ENCODE peak calls at places on chromosomes 12 and 14, in nine cellular contexts. D, Z, I, S, H, T, R, A and G are unnamed samples.

GRCh38 chr12:13067322-13067721 is 23.1 kb downstream of the FAM234B start:
- DNase-seq in D (no peak), Z (no peak), I (no peak), S (no peak), H (no peak), T (no peak), R (no peak), A (no peak), G (no peak)

GRCh38 chr12:53868516-53868986 is 70.1 kb upstream of the HOXC13 start:
- DNase-seq in D (no peak), Z (no peak), I (no peak), S (peak), H (no peak), T (no peak), R (no peak), A (no peak), G (no peak)

GRCh38 chr12:12976366-12976765 is 23.7 kb downstream of the HEBP1 start:
- DNase-seq in D (no peak), Z (no peak), I (no peak), S (peak), H (no peak), T (peak), R (no peak), A (no peak), G (peak)

GRCh38 chr14:78721756-78722455 is 551.7 kb downstream of the NRXN3 start:
- DNase-seq in D (no peak), Z (no peak), I (no peak), S (no peak), H (no peak), T (no peak), R (no peak), A (no peak), G (no peak)

GRCh38 chr12:2402180-2402579 is 349.4 kb downstream of the CACNA1C start:
- DNase-seq in D (no peak), Z (no peak), I (no peak), S (no peak), H (no peak), T (no peak), R (no peak), A (no peak), G (no peak)

GRCh38 chr12:113932411-113933196 is 33.5 kb downstream of the RBM19 start:
- DNase-seq in D (no peak), Z (no peak), I (peak), S (no peak), H (peak), T (peak), R (no peak), A (no peak), G (no peak)

GRCh38 chr12:24754690-24755638 is 193.9 kb downstream of the BCAT1 start:
- DNase-seq in D (no peak), Z (no peak), I (no peak), S (no peak), H (peak), T (no peak), R (no peak), A (no peak), G (no peak)

GRCh38 chr12:31325524-31325875 is 450 bp downstream of the SINHCAF start:
- DNase-seq in D (no peak), Z (no peak), I (peak), S (no peak), H (no peak), T (no peak), R (no peak), A (peak), G (no peak)

GRCh38 chr14:99729991-99730875 is 46.1 kb downstream of the CYP46A1 start:
- DNase-seq in D (peak), Z (peak), I (peak), S (peak), H (peak), T (peak), R (peak), A (peak), G (peak)

GRCh38 chr12:18421840-18422239 is 160.5 kb downstream of the PIK3C2G start:
- DNase-seq in D (no peak), Z (no peak), I (no peak), S (no peak), H (no peak), T (no peak), R (no peak), A (no peak), G (no peak)

GRCh38 chr14:24273422-24273998 is 2.1 kb upstream of the RABGGTA start:
- DNase-seq in D (no peak), Z (no peak), I (no peak), S (peak), H (peak), T (no peak), R (no peak), A (no peak), G (no peak)

GRCh38 chr14:87241018-87241779 is 751.8 kb downstream of the GALC start:
- DNase-seq in D (no peak), Z (no peak), I (no peak), S (no peak), H (no peak), T (no peak), R (no peak), A (no peak), G (no peak)
- H3K4me3 ChIP-seq in D (no peak), Z (no peak), I (no peak), S (no peak), H (no peak), T (no peak), R (no peak), A (no peak), G (no peak)

GRCh38 chr12:43058616-43059015 is 469.1 kb upstream of the PRICKLE1 start:
- DNase-seq in D (no peak), Z (no peak), I (no peak), S (no peak), H (no peak), T (no peak), R (no peak), A (no peak), G (no peak)

GRCh38 chr12:43066471-43066870 is 476.9 kb upstream of the PRICKLE1 start:
- DNase-seq in D (no peak), Z (no peak), I (no peak), S (no peak), H (no peak), T (no peak), R (no peak), A (no peak), G (no peak)

GRCh38 chr12:43060738-43061137 is 471.2 kb upstream of the PRICKLE1 start:
- DNase-seq in D (no peak), Z (no peak), I (no peak), S (no peak), H (no peak), T (no peak), R (no peak), A (no peak), G (no peak)

GRCh38 chr12:43063642-43064041 is 474.1 kb upstream of the PRICKLE1 start:
- DNase-seq in D (no peak), Z (no peak), I (no peak), S (no peak), H (no peak), T (no peak), R (no peak), A (no peak), G (no peak)
- TF ChIP-seq EP300 in D (no peak), Z (no peak), I (no peak), S (no peak), H (no peak), T (no peak), R (no peak), A (no peak), G (no peak)

GRCh38 chr14:91869556-91869955 is 2.2 kb upstream of the TC2N start:
- DNase-seq in D (no peak), Z (no peak), I (no peak), S (no peak), H (peak), T (no peak), R (no peak), A (no peak), G (no peak)
- H3K4me3 ChIP-seq in D (no peak), Z (no peak), I (no peak), S (no peak), H (no peak), T (no peak), R (no peak), A (no peak), G (no peak)

GRCh38 chr14:64715146-64715627 is 11.0 kb downstream of the PLEKHG3 start:
- DNase-seq in D (no peak), Z (no peak), I (no peak), S (no peak), H (no peak), T (peak), R (no peak), A (no peak), G (peak)

GRCh38 chr14:64717870-64718269 is 13.6 kb downstream of the PLEKHG3 start:
- DNase-seq in D (no peak), Z (peak), I (no peak), S (no peak), H (no peak), T (peak), R (no peak), A (no peak), G (peak)

GRCh38 chr14:64713677-64714076 is 9.5 kb downstream of the PLEKHG3 start:
- DNase-seq in D (no peak), Z (no peak), I (no peak), S (no peak), H (no peak), T (no peak), R (no peak), A (no peak), G (no peak)

GRCh38 chr14:64714432-64715025 is 10.3 kb downstream of the PLEKHG3 start:
- DNase-seq in D (peak), Z (no peak), I (no peak), S (no peak), H (no peak), T (peak), R (no peak), A (no peak), G (no peak)

DNA sequence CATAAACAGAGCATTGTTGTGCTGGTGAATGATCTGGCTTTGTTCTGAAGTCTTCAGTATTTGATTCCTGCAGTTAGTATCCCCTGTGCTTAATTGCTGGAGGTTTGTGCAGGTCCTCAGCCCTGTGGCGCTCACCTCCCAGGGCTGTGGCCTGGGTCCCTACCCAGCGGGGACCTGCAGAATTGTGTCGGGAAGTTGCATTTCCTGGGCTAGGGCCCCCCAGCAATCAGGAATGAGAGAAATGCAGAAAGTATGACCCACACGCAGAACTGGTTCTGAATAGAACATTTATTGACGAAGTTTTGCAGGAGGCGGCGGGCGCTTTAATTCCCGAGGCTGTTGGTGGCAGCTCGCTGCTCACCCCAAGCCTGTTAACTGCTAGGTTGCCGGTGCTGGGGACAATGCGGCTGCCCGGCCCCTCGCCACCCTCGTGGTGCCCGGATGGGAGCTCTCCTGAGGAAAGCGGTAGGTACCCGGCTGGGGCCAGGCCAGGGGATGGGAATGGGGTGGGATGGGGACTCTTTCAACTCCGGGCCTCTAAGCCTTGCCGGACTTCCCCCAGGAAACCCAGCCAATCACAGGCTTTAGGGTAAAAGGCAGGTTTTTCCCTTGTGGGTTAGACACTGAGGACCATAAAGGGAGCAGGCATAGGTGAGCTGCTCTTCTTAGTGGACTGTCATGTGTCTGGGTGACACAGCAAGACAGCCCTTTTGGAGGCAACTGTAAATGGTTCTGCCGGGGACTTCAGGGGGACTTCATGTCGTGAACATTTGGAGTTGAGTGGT is 11.6 kb downstream of the PLEKHG3 start:
- DNase-seq in D (no peak), Z (peak), I (no peak), S (no peak), H (no peak), T (peak), R (no peak), A (peak), G (peak)
- TF ChIP-seq EP300 in D (no peak), Z (no peak), I (no peak), S (no peak), H (no peak), T (no peak), R (no peak), A (no peak), G (no peak)

GRCh38 chr14:39266589-39266870 is 32.8 kb downstream of the MIA2 start:
- DNase-seq in D (peak), Z (no peak), I (peak), S (no peak), H (peak), T (peak), R (peak), A (peak), G (peak)

GRCh38 chr14:39267592-39268112 is 33.9 kb downstream of the MIA2 start:
- DNase-seq in D (no peak), Z (no peak), I (no peak), S (no peak), H (peak), T (no peak), R (no peak), A (no peak), G (no peak)

GRCh38 chr14:39265741-39266588 is 32.2 kb downstream of the MIA2 start:
- DNase-seq in D (no peak), Z (no peak), I (no peak), S (no peak), H (no peak), T (no peak), R (no peak), A (no peak), G (no peak)

GRCh38 chr14:39266871-39267591 is 33.3 kb downstream of the MIA2 start:
- DNase-seq in D (peak), Z (peak), I (peak), S (peak), H (peak), T (peak), R (peak), A (peak), G (peak)

DNA sequence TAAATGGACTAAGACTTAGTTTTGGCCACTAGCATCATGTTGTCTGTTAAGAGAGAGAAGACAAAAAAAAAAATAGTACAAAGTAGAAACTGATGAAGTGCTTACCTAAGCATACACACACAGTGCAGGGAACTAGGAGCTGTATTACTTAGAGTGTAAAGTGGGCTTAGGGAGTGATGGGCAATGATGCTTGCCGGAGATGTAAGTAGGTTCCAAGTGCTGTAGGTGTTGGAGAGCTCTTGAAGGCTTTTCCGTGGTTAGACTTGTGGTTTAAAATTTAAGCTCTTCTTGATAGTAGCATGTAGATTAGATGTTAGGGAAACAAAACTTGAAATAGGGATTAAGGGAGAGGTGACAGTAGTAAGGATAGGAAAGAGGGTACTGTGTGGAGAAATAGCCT is 34.7 kb downstream of the MIA2 start:
- DNase-seq in D (no peak), Z (no peak), I (no peak), S (no peak), H (peak), T (no peak), R (no peak), A (no peak), G (no peak)
- H3K4me3 ChIP-seq in D (peak), Z (no peak), I (peak), S (peak), H (peak), T (peak), R (peak), A (peak), G (peak)

GRCh38 chr12:105317942-105318614 is 12.4 kb upstream of the C12orf75 start:
- DNase-seq in D (no peak), Z (no peak), I (no peak), S (no peak), H (peak), T (no peak), R (no peak), A (no peak), G (no peak)
- TF ChIP-seq EP300 in D (no peak), Z (no peak), I (no peak), S (peak), H (no peak), T (no peak), R (no peak), A (no peak), G (no peak)

GRCh38 chr12:75245108-75245507 is 35.5 kb upstream of the KCNC2 start:
- DNase-seq in D (no peak), Z (no peak), I (no peak), S (no peak), H (no peak), T (no peak), R (no peak), A (no peak), G (no peak)
- H3K4me3 ChIP-seq in D (no peak), Z (no peak), I (no peak), S (no peak), H (no peak), T (no peak), R (no peak), A (no peak), G (no peak)

GRCh38 chr12:52200086-52200782 is 8.4 kb upstream of the KRT80 start:
- DNase-seq in D (no peak), Z (no peak), I (peak), S (no peak), H (no peak), T (no peak), R (no peak), A (no peak), G (no peak)

GRCh38 chr12:52197371-52198231 is 5.8 kb upstream of the KRT80 start:
- DNase-seq in D (no peak), Z (no peak), I (no peak), S (no peak), H (no peak), T (no peak), R (no peak), A (peak), G (peak)

GRCh38 chr12:52200783-52201519 is 9.1 kb upstream of the KRT80 start:
- DNase-seq in D (no peak), Z (no peak), I (no peak), S (no peak), H (no peak), T (no peak), R (no peak), A (no peak), G (no peak)

GRCh38 chr12:52199294-52199920 is 7.6 kb upstream of the KRT80 start:
- DNase-seq in D (no peak), Z (no peak), I (no peak), S (no peak), H (no peak), T (no peak), R (no peak), A (no peak), G (no peak)

GRCh38 chr12:52198454-52199215 is 6.8 kb upstream of the KRT80 start:
- DNase-seq in D (no peak), Z (no peak), I (no peak), S (no peak), H (no peak), T (no peak), R (no peak), A (no peak), G (no peak)
- TF ChIP-seq EP300 in D (no peak), Z (no peak), I (no peak), S (no peak), H (no peak), T (no peak), R (no peak), A (no peak), G (no peak)